ENCODE peak calls at places on chromosomes 3 and 15, in four cellular contexts. M is gastrocnemius medialis, A is mesenchymal stem cell, E is pancreas. O is an unnamed sample.
A peak's percentile ranks its signal among the peaks of the same experiment; 100 is the strongest.

GRCh38 chr3:127734754-127735473 is 62.2 kb downstream of the ABTB1 start:
- DNase-seq in M (no peak), A (peak; percentile 95), E (no peak), O (peak; percentile 86)

GRCh38 chr3:151216641-151217040 is 13.6 kb upstream of the GPR171 start:
- DNase-seq in M (no peak), A (peak; percentile 81), E (no peak), O (no peak)

GRCh38 chr3:127542441-127542952 is 48.0 kb downstream of the TPRA1 start:
- DNase-seq in M (no peak), A (no peak), E (peak; percentile 82), O (no peak)

GRCh38 chr15:73699249-73700040 is 15.3 kb downstream of the CD276 start:
- DNase-seq in M (no peak), A (no peak), E (no peak), O (no peak)

GRCh38 chr3:178257491-178257890 is 278.7 kb upstream of the KCNMB2 start:
- DNase-seq in M (no peak), A (no peak), E (no peak), O (no peak)

GRCh38 chr3:73502609-73503560 is 121.9 kb downstream of the PDZRN3 start:
- DNase-seq in M (peak; percentile 42), A (peak; percentile 73), E (no peak), O (peak; percentile 41)

GRCh38 chr15:34436956-34437442 is 609 bp downstream of the GOLGA8A start:
- DNase-seq in M (no peak), A (peak; percentile 34), E (peak; percentile 80), O (peak; percentile 26)

GRCh38 chr3:111872948-111873347 is 13.9 kb downstream of the PHLDB2 start:
- DNase-seq in M (no peak), A (no peak), E (no peak), O (peak; percentile 12)

GRCh38 chr3:58340594-58341244 is 8.0 kb downstream of the PXK start:
- DNase-seq in M (no peak), A (no peak), E (no peak), O (no peak)

GRCh38 chr3:58337190-58337589 is 4.5 kb downstream of the PXK start:
- DNase-seq in M (no peak), A (no peak), E (no peak), O (no peak)

GRCh38 chr3:58342676-58343075 is 10.0 kb downstream of the PXK start:
- DNase-seq in M (no peak), A (no peak), E (no peak), O (no peak)

GRCh38 chr3:58345457-58345856 is 12.8 kb downstream of the PXK start:
- DNase-seq in M (no peak), A (no peak), E (no peak), O (no peak)

GRCh38 chr3:58341376-58341775 is 8.7 kb downstream of the PXK start:
- DNase-seq in M (no peak), A (no peak), E (no peak), O (no peak)
- H3K4me1 ChIP-seq in M (peaks cover 1% of the 10 kb centered on the region), A (peaks cover 7% of the 10 kb centered on the region), E (no peaks in the 10 kb centered on the region), O (peaks cover 3% of the 10 kb centered on the region)

GRCh38 chr15:78541744-78542034 is 1.4 kb downstream of the PSMA4 start:
- DNase-seq in M (no peak), A (no peak), E (no peak), O (no peak)
- H3K36me3 ChIP-seq in M (peaks cover 41% of the 10 kb centered on the region), A (peaks cover 12% of the 10 kb centered on the region), E (no peaks in the 10 kb centered on the region), O (peaks cover 22% of the 10 kb centered on the region)

DNA sequence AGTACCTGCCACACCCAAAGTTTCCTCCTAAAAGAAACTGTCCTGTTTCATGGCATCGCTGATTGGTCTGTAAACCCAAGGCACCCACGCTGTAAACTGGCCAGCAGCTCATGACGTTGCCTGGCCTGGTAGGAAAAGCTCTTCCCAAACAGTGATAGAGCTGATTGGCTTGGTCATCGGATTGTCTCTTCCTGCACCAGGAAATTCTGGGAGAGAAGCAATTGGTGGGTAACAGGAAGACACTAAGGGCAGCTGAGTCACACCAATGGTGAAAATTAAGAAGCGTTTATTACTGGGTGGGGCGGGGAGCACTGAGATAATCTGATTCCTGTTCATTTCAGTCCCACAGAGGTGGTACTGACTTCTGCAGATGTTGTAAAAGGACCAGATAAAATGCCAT is 31.0 kb downstream of the KLHL6 start:
- DNase-seq in M (no peak), A (no peak), E (no peak), O (no peak)
- H3K4me1 ChIP-seq in M (no peaks in the 10 kb centered on the region), A (peaks cover 9% of the 10 kb centered on the region), E (no peaks in the 10 kb centered on the region), O (no peaks in the 10 kb centered on the region)

DNA sequence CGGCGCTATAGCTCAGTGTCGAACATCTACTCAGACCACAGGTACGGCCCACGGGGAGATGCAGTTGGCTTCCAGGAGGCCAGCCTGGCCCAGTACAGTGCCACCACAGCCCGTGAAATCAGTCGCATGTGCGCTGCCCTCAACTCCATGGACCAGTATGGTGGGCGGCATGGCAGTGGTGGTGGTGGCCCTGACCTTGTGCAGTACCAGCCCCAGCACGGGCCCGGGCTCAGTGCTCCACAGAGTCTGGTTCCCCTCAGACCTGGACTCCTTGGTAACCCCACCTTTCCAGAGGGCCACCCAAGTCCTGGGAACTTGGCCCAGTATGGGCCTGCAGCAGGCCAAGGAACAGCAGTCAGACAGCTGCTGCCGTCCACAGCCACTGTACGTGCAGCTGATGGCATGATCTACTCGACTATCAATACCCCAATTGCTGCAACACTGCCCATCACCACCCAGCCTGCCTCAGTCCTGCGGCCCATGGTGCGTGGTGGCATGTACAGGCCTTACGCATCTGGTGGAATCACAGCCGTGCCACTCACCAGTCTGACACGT is 18.3 kb upstream of the APEH start:
- DNase-seq in M (no peak), A (no peak), E (peak; percentile 55), O (no peak)
- H3K36me3 ChIP-seq in M (no peaks in the 10 kb centered on the region), A (no peaks in the 10 kb centered on the region), E (no peaks in the 10 kb centered on the region), O (no peaks in the 10 kb centered on the region)

GRCh38 chr3:12957334-12957733 is 115.9 kb downstream of the IQSEC1 start:
- DNase-seq in M (no peak), A (no peak), E (peak; percentile 51), O (no peak)

GRCh38 chr3:12959395-12959794 is 113.8 kb downstream of the IQSEC1 start:
- DNase-seq in M (no peak), A (no peak), E (no peak), O (no peak)

GRCh38 chr3:12959838-12960378 is 113.3 kb downstream of the IQSEC1 start:
- DNase-seq in M (no peak), A (no peak), E (no peak), O (no peak)

GRCh38 chr3:12956316-12956660 is 114.9 kb upstream of the RPL32 start:
- DNase-seq in M (no peak), A (no peak), E (no peak), O (no peak)

DNA sequence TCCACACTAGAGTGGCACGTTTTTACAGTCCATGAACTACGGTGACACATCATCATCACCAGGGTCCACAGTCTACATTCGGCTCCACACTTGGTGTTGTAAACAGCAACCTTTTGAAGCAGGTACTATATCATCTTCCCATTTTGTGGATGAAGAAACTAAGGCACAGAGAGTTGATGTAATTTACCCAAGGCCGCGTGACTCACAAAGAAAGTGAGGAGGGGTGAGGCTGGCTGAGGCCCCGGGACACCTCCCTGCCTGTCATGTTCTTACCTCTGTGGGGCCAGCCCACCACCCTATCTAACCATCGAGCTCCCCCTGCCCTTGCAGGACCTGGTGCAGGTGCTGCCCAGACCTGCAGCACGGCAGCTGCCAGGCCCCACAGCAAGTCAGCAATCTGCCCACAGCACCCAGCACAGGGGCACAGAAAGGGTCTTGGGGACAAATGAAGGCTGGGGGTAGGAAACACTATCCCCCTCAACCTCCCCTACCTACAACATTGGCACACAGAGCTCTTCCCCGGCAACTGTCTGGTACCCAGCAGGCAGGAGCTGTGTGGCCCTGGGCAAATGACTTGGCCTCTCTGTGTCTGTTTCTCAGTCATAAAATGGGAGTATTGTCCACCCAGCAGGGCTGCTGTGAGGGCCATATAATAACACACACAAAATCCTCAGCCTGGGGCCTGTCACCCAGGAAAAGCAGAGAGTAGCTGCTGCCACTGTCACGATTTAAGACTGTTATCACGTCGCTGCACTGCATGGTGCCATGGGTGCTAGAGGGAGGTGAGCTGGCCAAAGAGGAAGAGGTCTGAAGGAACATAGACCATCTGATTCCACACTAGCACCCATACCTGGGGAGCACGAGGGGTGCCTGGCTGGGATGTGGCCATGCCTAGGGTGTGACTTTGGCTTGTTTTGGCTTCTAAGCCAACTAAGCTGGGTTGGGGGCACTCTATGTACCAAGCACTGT is 115.1 kb downstream of the IQSEC1 start:
- DNase-seq in M (no peak), A (no peak), E (peak; percentile 41), O (no peak)
- H3K4me1 ChIP-seq in M (peaks cover 97% of the 10 kb centered on the region), A (peaks cover 13% of the 10 kb centered on the region), E (peaks cover 28% of the 10 kb centered on the region), O (peaks cover 7% of the 10 kb centered on the region)

DNA sequence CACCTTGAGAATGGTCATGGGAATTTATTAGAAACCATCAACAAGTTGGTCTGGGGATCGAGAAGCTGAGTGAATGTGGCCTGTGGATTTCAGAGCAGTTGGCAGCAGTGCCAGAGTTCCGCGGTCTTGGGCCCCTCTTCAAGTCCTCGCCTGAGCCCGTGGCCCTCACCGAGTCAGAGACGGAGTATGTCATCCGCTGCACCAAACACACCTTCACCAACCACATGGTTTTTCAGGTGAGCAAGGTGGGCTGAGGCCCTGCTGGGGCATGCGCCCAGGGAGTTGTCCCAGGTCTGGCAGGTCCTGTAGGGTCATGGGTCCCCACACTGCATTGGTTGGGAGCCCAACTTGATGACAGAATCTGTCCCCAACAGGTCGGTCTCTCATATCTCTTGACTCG is 7.0 kb upstream of the HMCES start:
- DNase-seq in M (no peak), A (no peak), E (no peak), O (no peak)
- H3K36me3 ChIP-seq in M (peaks cover 99% of the 10 kb centered on the region), A (peaks cover 63% of the 10 kb centered on the region), E (peaks cover 32% of the 10 kb centered on the region), O (peaks cover 54% of the 10 kb centered on the region)

GRCh38 chr3:61666615-61667320 is 105.4 kb downstream of the PTPRG start:
- DNase-seq in M (no peak), A (no peak), E (no peak), O (no peak)

GRCh38 chr3:61665121-61665520 is 103.8 kb downstream of the PTPRG start:
- DNase-seq in M (no peak), A (no peak), E (no peak), O (no peak)

GRCh38 chr3:61662861-61663260 is 101.5 kb downstream of the PTPRG start:
- DNase-seq in M (no peak), A (no peak), E (no peak), O (peak; percentile 44)

GRCh38 chr3:61666032-61666431 is 104.7 kb downstream of the PTPRG start:
- DNase-seq in M (no peak), A (no peak), E (no peak), O (no peak)

DNA sequence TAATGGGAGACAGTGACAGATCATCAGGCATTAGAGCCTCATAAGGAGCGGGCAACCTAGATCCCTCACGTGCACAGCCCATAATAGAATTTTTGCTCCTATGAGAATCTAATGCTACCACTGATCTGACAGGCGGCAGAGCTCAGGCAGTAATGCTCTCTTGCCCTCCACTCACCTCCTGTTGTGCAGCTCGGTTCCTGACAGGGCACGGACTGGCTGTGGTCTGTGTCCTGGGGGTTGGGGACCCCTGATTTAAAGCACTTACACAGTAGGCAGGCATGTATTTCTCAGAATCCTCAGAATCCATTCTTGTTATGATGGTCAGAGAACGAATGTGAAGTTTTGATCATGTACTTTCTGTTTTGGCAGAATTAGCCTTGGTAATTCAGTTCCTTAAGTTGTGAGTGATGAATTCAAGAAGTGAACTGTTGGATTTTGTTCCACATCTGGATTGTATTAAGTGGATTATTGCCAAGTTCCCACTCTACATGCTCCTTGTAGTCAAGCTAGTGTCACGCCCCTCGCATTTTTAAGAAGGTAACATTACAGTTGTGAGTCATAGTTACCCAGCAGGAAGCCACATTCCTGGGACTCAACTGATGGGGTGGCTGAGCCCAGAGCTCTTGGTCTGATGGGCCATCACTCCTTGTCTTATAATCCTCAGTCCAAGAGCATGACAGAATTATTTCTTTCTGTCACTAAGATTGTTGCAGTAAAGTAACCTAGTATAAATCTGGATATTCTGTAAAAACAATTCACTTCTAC is 102.5 kb downstream of the PTPRG start:
- DNase-seq in M (no peak), A (peak; percentile 2), E (no peak), O (peak; percentile 71)
- H3K4me1 ChIP-seq in M (peaks cover 21% of the 10 kb centered on the region), A (peaks cover 7% of the 10 kb centered on the region), E (no peaks in the 10 kb centered on the region), O (peaks cover 23% of the 10 kb centered on the region)

GRCh38 chr3:42639192-42639591 is 14.3 kb upstream of the ZBTB47 start:
- DNase-seq in M (no peak), A (no peak), E (no peak), O (no peak)
- H3K36me3 ChIP-seq in M (peaks cover 96% of the 10 kb centered on the region), A (peaks cover 25% of the 10 kb centered on the region), E (peaks cover 3% of the 10 kb centered on the region), O (peaks cover 64% of the 10 kb centered on the region)

O was measured in mammary epithelial cell.